ENCODE peak calls at places on chromosomes 11 and 22, in five cellular contexts. One of them, this sample, is unnamed.

GRCh38 chr11:124113890-124114289 is 1.4 kb upstream of the VWA5A start:
- DNase-seq in tibial artery: no peak
- DNase-seq in SJSA1: no peak
- DNase-seq in heart left ventricle: no peak
- DNase-seq in uterus: no peak
- DNase-seq in this sample: no peak

GRCh38 chr11:64044730-64045386 is 9.1 kb downstream of the FLRT1 start:
- DNase-seq in tibial artery: no peak
- DNase-seq in SJSA1: no peak
- DNase-seq in heart left ventricle: no peak
- DNase-seq in uterus: no peak
- DNase-seq in this sample: no peak

GRCh38 chr22:29380032-29380781 is 8.2 kb downstream of the AP1B1 start:
- DNase-seq in tibial artery: no peak
- DNase-seq in SJSA1: no peak
- DNase-seq in heart left ventricle: no peak
- DNase-seq in uterus: no peak
- DNase-seq in this sample: no peak

GRCh38 chr11:126148317-126148716 is 63.1 kb downstream of the RPUSD4 start:
- DNase-seq in tibial artery: no peak
- DNase-seq in SJSA1: no peak
- DNase-seq in heart left ventricle: no peak
- DNase-seq in uterus: no peak
- DNase-seq in this sample: no peak

GRCh38 chr22:46043339-46043738 is 66.4 kb upstream of the WNT7B start:
- DNase-seq in tibial artery: peak
- DNase-seq in SJSA1: no peak
- DNase-seq in heart left ventricle: no peak
- DNase-seq in uterus: peak
- DNase-seq in this sample: no peak

GRCh38 chr22:30325724-30326703 is 727 bp downstream of the TBC1D10A start:
- DNase-seq in tibial artery: peak
- DNase-seq in SJSA1: peak
- DNase-seq in heart left ventricle: peak
- DNase-seq in uterus: no peak
- DNase-seq in this sample: peak

GRCh38 chr22:45336971-45337431 is 27.3 kb downstream of the FAM118A start:
- DNase-seq in tibial artery: peak
- DNase-seq in SJSA1: no peak
- DNase-seq in heart left ventricle: peak
- DNase-seq in uterus: no peak
- DNase-seq in this sample: peak

GRCh38 chr11:8988329-8989234 is 15.2 kb downstream of the NRIP3 start:
- DNase-seq in tibial artery: no peak
- DNase-seq in SJSA1: no peak
- DNase-seq in heart left ventricle: no peak
- DNase-seq in uterus: no peak
- DNase-seq in this sample: no peak

GRCh38 chr22:43151251-43152000 is at the start of gene TSPO:
- DNase-seq in tibial artery: peak
- DNase-seq in SJSA1: peak
- DNase-seq in heart left ventricle: peak
- DNase-seq in uterus: peak
- DNase-seq in this sample: peak

GRCh38 chr22:42170946-42171345 is 40.3 kb upstream of the CYP2D6 start:
- DNase-seq in tibial artery: no peak
- DNase-seq in SJSA1: no peak
- DNase-seq in heart left ventricle: no peak
- DNase-seq in uterus: no peak
- DNase-seq in this sample: no peak

GRCh38 chr22:42069801-42070516 is 653 bp downstream of the NAGA start:
- DNase-seq in tibial artery: no peak
- DNase-seq in SJSA1: no peak
- DNase-seq in heart left ventricle: no peak
- DNase-seq in uterus: no peak
- DNase-seq in this sample: no peak

GRCh38 chr11:326592-326841 is 5.9 kb upstream of the IFITM3 start:
- DNase-seq in tibial artery: no peak
- DNase-seq in SJSA1: no peak
- DNase-seq in heart left ventricle: no peak
- DNase-seq in uterus: no peak
- DNase-seq in this sample: no peak

GRCh38 chr11:326842-327580 is 6.4 kb upstream of the IFITM3 start:
- DNase-seq in tibial artery: peak
- DNase-seq in SJSA1: no peak
- DNase-seq in heart left ventricle: peak
- DNase-seq in uterus: peak
- DNase-seq in this sample: peak

GRCh38 chr11:324131-324530 is 3.5 kb upstream of the IFITM3 start:
- DNase-seq in tibial artery: peak
- DNase-seq in SJSA1: no peak
- DNase-seq in heart left ventricle: no peak
- DNase-seq in uterus: peak
- DNase-seq in this sample: no peak

GRCh38 chr11:327581-327923 is 6.9 kb upstream of the IFITM3 start:
- DNase-seq in tibial artery: no peak
- DNase-seq in SJSA1: no peak
- DNase-seq in heart left ventricle: no peak
- DNase-seq in uterus: no peak
- DNase-seq in this sample: no peak

GRCh38 chr11:325796-326591 is 5.3 kb upstream of the IFITM3 start:
- DNase-seq in tibial artery: peak
- DNase-seq in SJSA1: no peak
- DNase-seq in heart left ventricle: no peak
- DNase-seq in uterus: peak
- DNase-seq in this sample: no peak
- H3K27ac ChIP-seq in tibial artery: peak
- H3K27ac ChIP-seq in SJSA1: no peak
- H3K27ac ChIP-seq in heart left ventricle: peak
- H3K27ac ChIP-seq in uterus: peak
- H3K27ac ChIP-seq in this sample: peak

GRCh38 chr11:122879785-122880184 is 2.8 kb upstream of the JHY start:
- DNase-seq in tibial artery: no peak
- DNase-seq in SJSA1: no peak
- DNase-seq in heart left ventricle: no peak
- DNase-seq in uterus: no peak
- DNase-seq in this sample: no peak

GRCh38 chr11:122883682-122883981 is 1.1 kb downstream of the JHY start:
- DNase-seq in tibial artery: no peak
- DNase-seq in SJSA1: peak
- DNase-seq in heart left ventricle: no peak
- DNase-seq in uterus: no peak
- DNase-seq in this sample: no peak

GRCh38 chr11:122888162-122888561 is 5.6 kb downstream of the JHY start:
- DNase-seq in tibial artery: no peak
- DNase-seq in SJSA1: no peak
- DNase-seq in heart left ventricle: no peak
- DNase-seq in uterus: no peak
- DNase-seq in this sample: no peak

GRCh38 chr11:122882189-122882808 is at the start of gene JHY:
- DNase-seq in tibial artery: no peak
- DNase-seq in SJSA1: no peak
- DNase-seq in heart left ventricle: no peak
- DNase-seq in uterus: no peak
- DNase-seq in this sample: peak

GRCh38 chr11:122882809-122883681 is 486 bp downstream of the JHY start:
- DNase-seq in tibial artery: peak
- DNase-seq in SJSA1: peak
- DNase-seq in heart left ventricle: peak
- DNase-seq in uterus: peak
- DNase-seq in this sample: peak
- H3K4me3 ChIP-seq in tibial artery: peak
- H3K4me3 ChIP-seq in SJSA1: peak
- H3K4me3 ChIP-seq in heart left ventricle: peak
- H3K4me3 ChIP-seq in uterus: peak
- H3K4me3 ChIP-seq in this sample: peak

GRCh38 chr22:20083157-20083890 is 3.3 kb downstream of the DGCR8 start:
- DNase-seq in tibial artery: peak
- DNase-seq in SJSA1: no peak
- DNase-seq in heart left ventricle: peak
- DNase-seq in uterus: no peak
- DNase-seq in this sample: no peak
- H3K27ac ChIP-seq in tibial artery: no peak
- H3K27ac ChIP-seq in SJSA1: no peak
- H3K27ac ChIP-seq in heart left ventricle: no peak
- H3K27ac ChIP-seq in uterus: no peak
- H3K27ac ChIP-seq in this sample: peak

GRCh38 chr22:27802389-27803079 is 978 bp upstream of the MN1 start:
- DNase-seq in tibial artery: no peak
- DNase-seq in SJSA1: no peak
- DNase-seq in heart left ventricle: no peak
- DNase-seq in uterus: no peak
- DNase-seq in this sample: no peak
- H3K4me3 ChIP-seq in tibial artery: peak
- H3K4me3 ChIP-seq in SJSA1: peak
- H3K4me3 ChIP-seq in heart left ventricle: peak
- H3K4me3 ChIP-seq in uterus: peak
- H3K4me3 ChIP-seq in this sample: peak

GRCh38 chr22:20239951-20240773 is 28.0 kb downstream of the RTN4R start:
- DNase-seq in tibial artery: no peak
- DNase-seq in SJSA1: no peak
- DNase-seq in heart left ventricle: peak
- DNase-seq in uterus: peak
- DNase-seq in this sample: no peak
- H3K27ac ChIP-seq in tibial artery: no peak
- H3K27ac ChIP-seq in SJSA1: no peak
- H3K27ac ChIP-seq in heart left ventricle: peak
- H3K27ac ChIP-seq in uterus: peak
- H3K27ac ChIP-seq in this sample: peak

GRCh38 chr22:48486163-48486957 is 1341.3 kb downstream of the BRD1 start:
- DNase-seq in tibial artery: peak
- DNase-seq in SJSA1: peak
- DNase-seq in heart left ventricle: peak
- DNase-seq in uterus: no peak
- DNase-seq in this sample: no peak

GRCh38 chr22:48481748-48482147 is 1345.9 kb downstream of the BRD1 start:
- DNase-seq in tibial artery: no peak
- DNase-seq in SJSA1: no peak
- DNase-seq in heart left ventricle: no peak
- DNase-seq in uterus: no peak
- DNase-seq in this sample: no peak

GRCh38 chr22:48483764-48484528 is 1343.7 kb downstream of the BRD1 start:
- DNase-seq in tibial artery: no peak
- DNase-seq in SJSA1: peak
- DNase-seq in heart left ventricle: no peak
- DNase-seq in uterus: no peak
- DNase-seq in this sample: no peak

GRCh38 chr22:48485144-48486135 is 1342.2 kb downstream of the BRD1 start:
- DNase-seq in tibial artery: peak
- DNase-seq in SJSA1: peak
- DNase-seq in heart left ventricle: peak
- DNase-seq in uterus: no peak
- DNase-seq in this sample: no peak

DNA sequence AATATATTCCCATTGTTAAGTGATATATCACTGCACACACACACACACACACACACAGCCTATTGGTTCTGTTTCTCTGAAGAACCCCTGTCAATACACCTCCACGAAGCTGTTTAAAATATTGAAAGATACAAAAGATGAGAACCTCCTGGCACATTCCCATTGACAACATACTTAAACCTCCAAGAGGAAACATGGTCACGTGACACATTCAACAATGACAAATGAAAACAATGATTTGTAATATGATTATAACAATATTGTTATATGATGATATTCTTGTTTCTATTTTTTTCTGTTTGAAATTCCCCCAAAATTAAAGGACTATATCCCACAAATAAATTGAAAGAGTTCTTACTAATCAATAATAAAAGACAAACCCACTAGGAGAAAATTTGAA is 1344.9 kb downstream of the BRD1 start:
- DNase-seq in tibial artery: no peak
- DNase-seq in SJSA1: no peak
- DNase-seq in heart left ventricle: no peak
- DNase-seq in uterus: no peak
- DNase-seq in this sample: no peak
- H3K4me3 ChIP-seq in tibial artery: no peak
- H3K4me3 ChIP-seq in SJSA1: no peak
- H3K4me3 ChIP-seq in heart left ventricle: no peak
- H3K4me3 ChIP-seq in uterus: no peak
- H3K4me3 ChIP-seq in this sample: no peak

GRCh38 chr11:35179466-35180135 is 40.6 kb downstream of the CD44 start:
- DNase-seq in tibial artery: no peak
- DNase-seq in SJSA1: no peak
- DNase-seq in heart left ventricle: no peak
- DNase-seq in uterus: no peak
- DNase-seq in this sample: no peak
- H3K27ac ChIP-seq in tibial artery: peak
- H3K27ac ChIP-seq in SJSA1: peak
- H3K27ac ChIP-seq in heart left ventricle: no peak
- H3K27ac ChIP-seq in uterus: peak
- H3K27ac ChIP-seq in this sample: no peak

DNA sequence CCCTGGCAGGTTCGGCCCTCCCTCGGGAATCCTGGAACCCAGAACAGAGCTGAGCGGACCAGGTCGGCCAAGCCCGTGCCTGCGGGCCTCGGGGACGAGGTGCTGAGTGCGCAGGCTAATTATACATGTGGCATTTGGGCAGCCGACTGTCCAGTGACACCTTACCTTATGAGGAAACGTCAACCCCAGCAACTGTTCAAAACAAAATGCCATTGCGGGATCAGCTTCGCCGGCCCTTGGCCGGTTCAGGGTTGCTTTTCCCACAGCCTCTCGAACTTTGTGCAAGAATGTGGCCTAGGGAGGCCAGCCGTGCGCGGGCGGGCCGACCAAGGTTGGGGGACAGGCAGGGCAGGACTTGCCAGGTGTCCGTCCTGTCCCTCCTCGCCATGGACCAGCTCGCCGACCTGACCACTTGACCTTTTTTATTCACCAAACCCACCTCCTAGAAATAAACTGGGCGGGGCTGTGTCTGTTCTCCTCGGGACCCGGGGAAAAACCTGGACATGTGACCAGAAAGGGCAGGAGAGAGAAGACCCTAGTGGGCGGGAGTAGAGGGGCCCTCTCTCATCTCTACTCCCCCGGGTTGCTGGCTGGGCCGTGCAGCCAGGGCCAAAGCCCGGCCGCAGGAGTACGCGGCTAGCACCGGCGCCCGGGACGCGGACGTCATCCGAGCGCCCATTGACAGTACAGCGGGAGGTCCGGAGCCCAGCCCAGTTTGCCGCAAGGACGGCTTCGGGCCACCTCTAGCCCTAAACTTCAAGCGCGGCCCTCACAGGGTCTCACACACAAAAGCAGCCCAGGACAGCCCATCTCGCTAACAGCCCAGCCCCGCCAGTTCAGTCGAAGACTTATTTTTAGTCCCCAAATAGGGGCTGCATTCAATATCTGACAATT is 134.3 kb upstream of the C11orf58 start:
- DNase-seq in tibial artery: peak
- DNase-seq in SJSA1: peak
- DNase-seq in heart left ventricle: peak
- DNase-seq in uterus: peak
- DNase-seq in this sample: peak
- H3K4me3 ChIP-seq in tibial artery: peak
- H3K4me3 ChIP-seq in SJSA1: peak
- H3K4me3 ChIP-seq in heart left ventricle: peak
- H3K4me3 ChIP-seq in uterus: peak
- H3K4me3 ChIP-seq in this sample: peak